ENCODE peak calls at places on chromosomes 7 and 10, in four cellular contexts. V, R, F and L are unnamed samples.

GRCh38 chr7:100441641-100442535 is 5.6 kb upstream of the PPP1R35 start:
- DNase-seq in V (no peak), F (no peak), R (no peak), L (no peak)

GRCh38 chr7:12422449-12423320 is 19.0 kb upstream of the VWDE start:
- DNase-seq in V (no peak), F (no peak), R (no peak), L (no peak)

GRCh38 chr7:81684513-81685262 is 85.2 kb downstream of the HGF start:
- DNase-seq in V (peak), R (peak), F (peak), L (peak)

GRCh38 chr7:543790-544527 is 24.3 kb upstream of the PDGFA start:
- DNase-seq in V (no peak), R (no peak), F (no peak), L (no peak)

GRCh38 chr10:103584216-103585010 is 90.9 kb downstream of the NEURL1 start:
- DNase-seq in R (no peak), F (no peak), V (no peak), L (peak)

GRCh38 chr10:6530211-6530840 is 49.8 kb downstream of the PRKCQ start:
- DNase-seq in V (no peak), R (no peak), F (no peak), L (peak)

GRCh38 chr7:15686209-15686956 is at the start of gene MEOX2:
- DNase-seq in V (no peak), F (peak), R (no peak), L (peak)

GRCh38 chr10:68301790-68302502 is 29.9 kb upstream of the HNRNPH3 start:
- DNase-seq in V (no peak), F (no peak), R (no peak), L (no peak)

GRCh38 chr7:100472854-100473499 is 6.0 kb downstream of the TSC22D4 start:
- DNase-seq in V (no peak), R (no peak), F (no peak), L (peak)

GRCh38 chr10:84292502-84292901 is 35.9 kb upstream of the CCSER2 start:
- DNase-seq in R (no peak), F (no peak), V (no peak), L (no peak)

GRCh38 chr7:138890782-138891445 is 90.3 kb downstream of the KIAA1549 start:
- DNase-seq in V (peak), F (no peak), R (no peak), L (no peak)

GRCh38 chr7:8133955-8134733 is 127.8 kb downstream of the ICA1 start:
- DNase-seq in V (no peak), R (no peak), F (no peak), L (no peak)

GRCh38 chr10:85646312-85646711 is 720.3 kb downstream of the GRID1 start:
- DNase-seq in F (no peak), V (peak), R (peak), L (no peak)

GRCh38 chr10:26534384-26534783 is 96.2 kb downstream of the APBB1IP start:
- DNase-seq in F (no peak), V (no peak), R (no peak), L (no peak)

GRCh38 chr7:120740348-120740747 is 117.6 kb downstream of the TSPAN12 start:
- DNase-seq in V (no peak), F (no peak), R (no peak), L (no peak)